ENCODE peak calls at places on chromosomes 12 and 14, in six cellular contexts. One of them, this sample, is unnamed.

GRCh38 chr12:47770086-47770726 is 2.8 kb upstream of the SLC48A1 start:
- DNase-seq in SIG-M5: no peak
- DNase-seq in IMR-90: peak
- DNase-seq in NCI-H1092 treated with DMSO at 0.1 percent for 48 hours: no peak
- DNase-seq in lower leg skin: no peak
- DNase-seq in sciatic nerve: no peak
- DNase-seq in this sample: no peak

GRCh38 chr12:123813349-123813748 is 51.2 kb downstream of the DNAH10 start:
- DNase-seq in SIG-M5: no peak
- DNase-seq in lower leg skin: no peak
- DNase-seq in IMR-90: peak
- DNase-seq in NCI-H1092 treated with DMSO at 0.1 percent for 48 hours: no peak
- DNase-seq in sciatic nerve: no peak
- DNase-seq in this sample: no peak

GRCh38 chr12:52821826-52822660 is 8.1 kb upstream of the KRT4 start:
- DNase-seq in IMR-90: no peak
- DNase-seq in SIG-M5: no peak
- DNase-seq in lower leg skin: no peak
- DNase-seq in sciatic nerve: no peak
- DNase-seq in NCI-H1092 treated with DMSO at 0.1 percent for 48 hours: no peak
- DNase-seq in this sample: no peak

GRCh38 chr14:75662966-75663365 is 1.9 kb downstream of the TTLL5 start:
- DNase-seq in sciatic nerve: no peak
- DNase-seq in IMR-90: no peak
- DNase-seq in NCI-H1092 treated with DMSO at 0.1 percent for 48 hours: no peak
- DNase-seq in lower leg skin: no peak
- DNase-seq in SIG-M5: no peak
- DNase-seq in this sample: no peak

GRCh38 chr12:48021485-48022179 is 17.4 kb upstream of the COL2A1 start:
- DNase-seq in SIG-M5: no peak
- DNase-seq in lower leg skin: no peak
- DNase-seq in NCI-H1092 treated with DMSO at 0.1 percent for 48 hours: peak
- DNase-seq in IMR-90: no peak
- DNase-seq in sciatic nerve: no peak
- DNase-seq in this sample: peak

GRCh38 chr12:69360348-69360672 is 767 bp downstream of the YEATS4 start:
- DNase-seq in IMR-90: no peak
- DNase-seq in lower leg skin: no peak
- DNase-seq in sciatic nerve: no peak
- DNase-seq in NCI-H1092 treated with DMSO at 0.1 percent for 48 hours: no peak
- DNase-seq in SIG-M5: no peak
- DNase-seq in this sample: no peak

GRCh38 chr14:101961011-101961721 is 3.2 kb upstream of the DYNC1H1 start:
- DNase-seq in IMR-90: peak
- DNase-seq in sciatic nerve: peak
- DNase-seq in SIG-M5: peak
- DNase-seq in NCI-H1092 treated with DMSO at 0.1 percent for 48 hours: peak
- DNase-seq in lower leg skin: peak
- DNase-seq in this sample: peak

GRCh38 chr12:132491349-132491663 is 1.4 kb downstream of the FBRSL1 start:
- DNase-seq in IMR-90: no peak
- DNase-seq in lower leg skin: no peak
- DNase-seq in NCI-H1092 treated with DMSO at 0.1 percent for 48 hours: no peak
- DNase-seq in sciatic nerve: no peak
- DNase-seq in SIG-M5: no peak
- DNase-seq in this sample: no peak

GRCh38 chr14:27392153-27392552 is 794.3 kb upstream of the NOVA1 start:
- DNase-seq in SIG-M5: no peak
- DNase-seq in lower leg skin: no peak
- DNase-seq in NCI-H1092 treated with DMSO at 0.1 percent for 48 hours: no peak
- DNase-seq in IMR-90: no peak
- DNase-seq in sciatic nerve: no peak
- DNase-seq in this sample: no peak

GRCh38 chr12:40917561-40917960 is 225.3 kb downstream of the CNTN1 start:
- DNase-seq in sciatic nerve: no peak
- DNase-seq in SIG-M5: no peak
- DNase-seq in lower leg skin: no peak
- DNase-seq in NCI-H1092 treated with DMSO at 0.1 percent for 48 hours: no peak
- DNase-seq in IMR-90: no peak
- DNase-seq in this sample: no peak

GRCh38 chr12:115598827-115599226 is 678.7 kb downstream of the MED13L start:
- DNase-seq in NCI-H1092 treated with DMSO at 0.1 percent for 48 hours: no peak
- DNase-seq in IMR-90: no peak
- DNase-seq in SIG-M5: no peak
- DNase-seq in lower leg skin: peak
- DNase-seq in sciatic nerve: no peak
- DNase-seq in this sample: peak

GRCh38 chr12:79409562-79409961 is 281.2 kb downstream of the PAWR start:
- DNase-seq in lower leg skin: no peak
- DNase-seq in sciatic nerve: no peak
- DNase-seq in SIG-M5: no peak
- DNase-seq in IMR-90: peak
- DNase-seq in NCI-H1092 treated with DMSO at 0.1 percent for 48 hours: no peak
- DNase-seq in this sample: no peak